ENCODE peak calls at places on chromosome 18, in ten cellular contexts. T, X, R, F, L, A, S, J, H and C are unnamed samples.

GRCh38 chr18:37259711-37260110 is 305.9 kb downstream of the CELF4 start:
- DNase-seq in J (no peak), T (no peak), A (no peak), R (no peak), H (no peak), L (no peak), X (no peak), S (no peak), F (no peak), C (no peak)

GRCh38 chr18:62571648-62572047 is 48.8 kb downstream of the ZCCHC2 start:
- DNase-seq in H (no peak), F (no peak), R (no peak), A (no peak), J (no peak), L (no peak), T (no peak), X (no peak), S (no peak), C (no peak)

GRCh38 chr18:72652990-72653593 is 109.0 kb upstream of the CBLN2 start:
- DNase-seq in S (no peak), R (peak; percentile 58), A (no peak), L (peak; percentile 55), H (peak; percentile 6), J (peak; percentile 56), X (no peak), F (peak; percentile 69), T (no peak), C (peak; percentile 28)

GRCh38 chr18:63088262-63088661 is 231.3 kb downstream of the BCL2 start:
- DNase-seq in R (no peak), A (no peak), X (no peak), L (no peak), H (no peak), S (no peak), J (no peak), F (no peak), T (no peak), C (no peak)

GRCh38 chr18:51196116-51196810 is 1.2 kb downstream of the MEX3C start:
- DNase-seq in L (no peak), H (peak; percentile 34), R (peak; percentile 11), S (peak; percentile 53), X (peak; percentile 73), T (peak; percentile 93), J (peak; percentile 28), A (no peak), F (no peak), C (peak; percentile 83)

GRCh38 chr18:54125429-54125828 is 99.0 kb downstream of the MBD2 start:
- DNase-seq in R (no peak), S (no peak), L (no peak), X (no peak), J (no peak), T (no peak), F (no peak), H (no peak), A (no peak), C (no peak)

GRCh38 chr18:41025666-41026065 is 929.4 kb upstream of the PIK3C3 start:
- DNase-seq in J (no peak), H (no peak), F (no peak), R (no peak), X (no peak), L (no peak), A (no peak), S (no peak), T (no peak), C (no peak)

GRCh38 chr18:21735452-21736015 is 5.1 kb upstream of the MIB1 start:
- DNase-seq in R (peak; percentile 84), S (no peak), J (no peak), A (no peak), L (no peak), X (no peak), T (peak; percentile 81), H (peak; percentile 58), F (no peak), C (no peak)

GRCh38 chr18:12595571-12596255 is 62.2 kb downstream of the SPIRE1 start:
- DNase-seq in L (no peak), R (no peak), J (no peak), A (no peak), H (no peak), S (no peak), F (no peak), X (no peak), T (no peak), C (no peak)

GRCh38 chr18:12597775-12598174 is 60.1 kb downstream of the SPIRE1 start:
- DNase-seq in J (peak; percentile 75), A (peak; percentile 71), S (no peak), T (no peak), F (no peak), L (no peak), X (no peak), R (peak; percentile 88), H (peak; percentile 84), C (no peak)

GRCh38 chr18:12589419-12589818 is 68.5 kb downstream of the SPIRE1 start:
- DNase-seq in A (no peak), R (no peak), X (no peak), T (no peak), J (no peak), H (no peak), L (no peak), S (no peak), F (no peak), C (no peak)

GRCh38 chr18:12592597-12593127 is 65.2 kb downstream of the SPIRE1 start:
- DNase-seq in A (no peak), X (no peak), T (no peak), R (no peak), S (no peak), J (no peak), H (no peak), F (no peak), L (no peak), C (no peak)

GRCh38 chr18:12593861-12594260 is 64.0 kb downstream of the SPIRE1 start:
- DNase-seq in R (no peak), X (no peak), S (no peak), T (no peak), F (no peak), A (peak; percentile 13), L (no peak), J (no peak), H (peak; percentile 49), C (no peak)
- TF ChIP-seq CTCF in R (no peak), X (no peak), S (no peak), T (no peak), F (no peak), A (no peak), L (no peak), J (no peak), H (no peak), C (no peak)

GRCh38 chr18:5237723-5238370 is 40.8 kb upstream of the AKAIN1 start:
- DNase-seq in J (peak; percentile 90), F (peak; percentile 85), A (peak; percentile 53), H (peak; percentile 94), X (peak; percentile 92), S (peak; percentile 93), R (peak; percentile 93), L (peak; percentile 85), T (peak; percentile 97), C (peak; percentile 93)
- TF ChIP-seq CTCF in J (no peak), F (no peak), A (peak; percentile 44), H (peak; percentile 5), X (peak; percentile 20), S (peak; percentile 59), R (no peak), L (no peak), T (peak; percentile 9), C (peak; percentile 13)

GRCh38 chr18:11791131-11791530 is 60.1 kb upstream of the CHMP1B start:
- DNase-seq in H (no peak), F (no peak), X (no peak), L (no peak), J (no peak), R (no peak), A (no peak), S (no peak), T (no peak), C (no peak)

GRCh38 chr18:11780042-11780441 is 71.2 kb upstream of the CHMP1B start:
- DNase-seq in F (no peak), T (no peak), H (no peak), S (no peak), L (no peak), X (no peak), J (no peak), R (no peak), A (no peak), C (no peak)

GRCh38 chr18:11783716-11784331 is 67.4 kb upstream of the CHMP1B start:
- DNase-seq in T (no peak), L (no peak), F (no peak), X (no peak), R (no peak), J (no peak), A (no peak), S (no peak), H (no peak), C (no peak)

GRCh38 chr18:11784905-11785304 is 66.3 kb upstream of the CHMP1B start:
- DNase-seq in X (no peak), H (no peak), T (no peak), J (no peak), F (no peak), R (no peak), L (no peak), A (no peak), S (no peak), C (no peak)

DNA sequence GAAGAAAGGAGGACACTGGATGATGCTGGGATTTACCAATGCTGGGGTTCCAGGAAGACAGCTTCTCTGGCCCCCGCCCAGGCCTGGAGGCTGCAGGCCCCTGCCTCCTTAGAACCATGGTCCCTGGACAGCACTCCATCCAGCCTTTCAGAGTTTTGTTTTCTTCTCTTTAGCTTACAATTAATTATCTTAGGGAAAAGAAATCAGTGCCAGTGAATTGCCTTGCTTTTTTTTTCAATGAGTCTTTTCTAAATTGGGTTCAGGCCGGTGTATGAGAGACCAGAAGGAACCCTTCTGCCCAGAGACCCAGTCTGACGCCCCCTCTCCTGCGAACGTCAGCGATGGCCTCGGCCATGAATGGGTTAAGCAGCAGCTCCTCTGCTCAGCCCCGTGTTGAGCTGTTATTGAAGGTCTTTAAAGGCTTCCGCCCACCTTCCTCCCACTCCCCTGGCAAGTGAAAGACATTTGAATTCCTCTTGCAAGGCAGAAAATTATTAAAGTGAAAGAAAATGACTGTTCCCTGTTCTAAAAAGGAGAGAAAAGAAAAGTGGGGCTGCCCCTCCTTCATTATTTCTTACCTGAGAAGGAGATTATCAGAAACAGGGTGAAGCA is 65.7 kb upstream of the CHMP1B start:
- DNase-seq in A (no peak), S (no peak), X (no peak), J (no peak), R (no peak), F (no peak), T (no peak), H (no peak), L (no peak), C (no peak)
- TF ChIP-seq CTCF in A (no peak), S (no peak), X (no peak), J (no peak), R (no peak), F (no peak), T (no peak), H (no peak), L (no peak), C (no peak)

GRCh38 chr18:75730249-75730648 is 302.7 kb upstream of the SMIM21 start:
- DNase-seq in L (no peak), X (no peak), T (no peak), H (no peak), R (no peak), A (no peak), S (no peak), J (no peak), F (no peak), C (no peak)

GRCh38 chr18:75728621-75729020 is 301.1 kb upstream of the SMIM21 start:
- DNase-seq in J (no peak), L (no peak), T (no peak), A (no peak), F (no peak), H (no peak), S (no peak), R (no peak), X (no peak), C (no peak)

GRCh38 chr18:75727479-75727878 is 300.0 kb upstream of the SMIM21 start:
- DNase-seq in H (peak; percentile 47), T (no peak), A (peak; percentile 2), J (no peak), X (no peak), R (peak; percentile 2), L (peak; percentile 14), S (peak; percentile 57), F (peak; percentile 58), C (peak; percentile 60)
- TF ChIP-seq CTCF in H (peak; percentile 23), T (no peak), A (peak; percentile 57), J (no peak), X (no peak), R (no peak), L (peak; percentile 48), S (peak; percentile 73), F (peak; percentile 60), C (peak; percentile 18)